ENCODE peak calls at places on chromosome 1, in eight cellular contexts. L, E, P, N, W, T, I and V are unnamed samples.
A peak's percentile ranks its signal among the peaks of the same experiment; 100 is the strongest.

GRCh38 chr1:94646151-94646643 is 104.6 kb upstream of the F3 start:
- DNase-seq in L (no peak), E (peak; percentile 94), P (peak; percentile 67), N (no peak), W (no peak), T (no peak), I (no peak), V (peak; percentile 58)

GRCh38 chr1:222844108-222844779 is 29.4 kb downstream of the DISP1 start:
- DNase-seq in L (no peak), E (peak; percentile 15), P (no peak), N (no peak), W (no peak), T (no peak), I (no peak), V (no peak)

GRCh38 chr1:2921970-2922686 is 99.1 kb upstream of the ACTRT2 start:
- DNase-seq in L (no peak), E (no peak), P (no peak), N (peak; percentile 5), W (no peak), T (peak; percentile 52), I (no peak), V (no peak)

GRCh38 chr1:225824522-225824921 is 14.6 kb downstream of the EPHX1 start:
- DNase-seq in L (no peak), E (no peak), P (no peak), N (peak; percentile 82), W (peak; percentile 86), T (no peak), I (no peak), V (no peak)

GRCh38 chr1:71157715-71158114 is 76.9 kb upstream of the ZRANB2 start:
- DNase-seq in L (no peak), E (no peak), P (no peak), N (no peak), W (no peak), T (no peak), I (no peak), V (no peak)

GRCh38 chr1:53046930-53047329 is 15.1 kb upstream of the PODN start:
- DNase-seq in L (no peak), E (peak; percentile 82), P (peak; percentile 33), N (no peak), W (no peak), T (no peak), I (no peak), V (no peak)

GRCh38 chr1:210233495-210234253 is 1.1 kb downstream of the SERTAD4 start:
- DNase-seq in L (peak; percentile 31), E (peak; percentile 66), P (peak; percentile 35), N (peak; percentile 37), W (peak; percentile 51), T (peak; percentile 25), I (no peak), V (peak; percentile 11)

GRCh38 chr1:203644661-203645510 is 18.3 kb downstream of the ATP2B4 start:
- DNase-seq in L (no peak), E (peak; percentile 89), P (peak; percentile 39), N (no peak), W (no peak), T (no peak), I (no peak), V (no peak)

GRCh38 chr1:31936278-31936965 is 1.7 kb downstream of the PTP4A2 start:
- DNase-seq in L (no peak), E (peak; percentile 33), P (peak; percentile 43), N (no peak), W (no peak), T (no peak), I (no peak), V (peak; percentile 86)

GRCh38 chr1:180525696-180526000 is 23.3 kb upstream of the ACBD6 start:
- DNase-seq in L (no peak), E (no peak), P (no peak), N (no peak), W (no peak), T (no peak), I (no peak), V (no peak)